ENCODE peak calls at places on chromosomes 5 and 9, in ten cellular contexts. One of them, this sample, is unnamed. For H3K9me3, the result is how much of the 10 kb centered on the place peaks cover.

GRCh38 chr5:8686707-8687106 is 817.8 kb downstream of the MTRR start:
- DNase-seq in Caco-2: no peak
- DNase-seq in body of pancreas: no peak
- DNase-seq in PC-9: no peak
- DNase-seq in left ventricle myocardium inferior: no peak
- DNase-seq in pancreas: no peak
- DNase-seq in IMR-90: peak
- DNase-seq in tibial artery: no peak
- DNase-seq in CD8-positive, alpha-beta T cell: no peak
- DNase-seq in tibial nerve: no peak
- DNase-seq in this sample: no peak

GRCh38 chr5:170752257-170753215 is 31.0 kb upstream of the GABRP start:
- DNase-seq in pancreas: peak
- DNase-seq in IMR-90: no peak
- DNase-seq in Caco-2: no peak
- DNase-seq in tibial nerve: no peak
- DNase-seq in tibial artery: no peak
- DNase-seq in PC-9: peak
- DNase-seq in left ventricle myocardium inferior: no peak
- DNase-seq in CD8-positive, alpha-beta T cell: no peak
- DNase-seq in body of pancreas: peak
- DNase-seq in this sample: no peak

GRCh38 chr5:125481506-125482455 is 735.3 kb upstream of the ZNF608 start:
- DNase-seq in pancreas: no peak
- DNase-seq in Caco-2: no peak
- DNase-seq in CD8-positive, alpha-beta T cell: no peak
- DNase-seq in PC-9: no peak
- DNase-seq in tibial nerve: no peak
- DNase-seq in left ventricle myocardium inferior: no peak
- DNase-seq in tibial artery: no peak
- DNase-seq in body of pancreas: no peak
- DNase-seq in IMR-90: no peak
- DNase-seq in this sample: peak

GRCh38 chr5:24065786-24066185 is 558.4 kb downstream of the PRDM9 start:
- DNase-seq in IMR-90: no peak
- DNase-seq in PC-9: no peak
- DNase-seq in pancreas: no peak
- DNase-seq in left ventricle myocardium inferior: no peak
- DNase-seq in body of pancreas: no peak
- DNase-seq in Caco-2: no peak
- DNase-seq in tibial nerve: no peak
- DNase-seq in CD8-positive, alpha-beta T cell: no peak
- DNase-seq in tibial artery: no peak
- DNase-seq in this sample: no peak

GRCh38 chr5:142677212-142677611 is 8.7 kb downstream of the FGF1 start:
- DNase-seq in CD8-positive, alpha-beta T cell: no peak
- DNase-seq in tibial nerve: no peak
- DNase-seq in tibial artery: no peak
- DNase-seq in IMR-90: peak
- DNase-seq in left ventricle myocardium inferior: no peak
- DNase-seq in PC-9: no peak
- DNase-seq in Caco-2: no peak
- DNase-seq in body of pancreas: no peak
- DNase-seq in pancreas: no peak
- DNase-seq in this sample: no peak

GRCh38 chr9:114017741-114018715 is 60.1 kb downstream of the AMBP start:
- DNase-seq in IMR-90: no peak
- DNase-seq in tibial artery: peak
- DNase-seq in left ventricle myocardium inferior: no peak
- DNase-seq in body of pancreas: peak
- DNase-seq in pancreas: no peak
- DNase-seq in Caco-2: no peak
- DNase-seq in tibial nerve: no peak
- DNase-seq in CD8-positive, alpha-beta T cell: no peak
- DNase-seq in PC-9: no peak
- DNase-seq in this sample: no peak

GRCh38 chr9:89923961-89924504 is 319.2 kb downstream of the GADD45G start:
- DNase-seq in body of pancreas: no peak
- DNase-seq in tibial artery: no peak
- DNase-seq in tibial nerve: no peak
- DNase-seq in pancreas: peak
- DNase-seq in IMR-90: no peak
- DNase-seq in left ventricle myocardium inferior: no peak
- DNase-seq in Caco-2: peak
- DNase-seq in CD8-positive, alpha-beta T cell: no peak
- DNase-seq in PC-9: no peak
- DNase-seq in this sample: no peak

GRCh38 chr5:119275873-119276214 is 80.0 kb upstream of the TNFAIP8 start:
- DNase-seq in pancreas: no peak
- DNase-seq in body of pancreas: no peak
- DNase-seq in IMR-90: no peak
- DNase-seq in tibial artery: no peak
- DNase-seq in CD8-positive, alpha-beta T cell: no peak
- DNase-seq in left ventricle myocardium inferior: no peak
- DNase-seq in Caco-2: no peak
- DNase-seq in PC-9: no peak
- DNase-seq in tibial nerve: no peak
- DNase-seq in this sample: no peak

GRCh38 chr9:26537211-26537610 is 355.4 kb downstream of the CAAP1 start:
- DNase-seq in IMR-90: no peak
- DNase-seq in CD8-positive, alpha-beta T cell: no peak
- DNase-seq in Caco-2: no peak
- DNase-seq in tibial nerve: no peak
- DNase-seq in pancreas: no peak
- DNase-seq in tibial artery: no peak
- DNase-seq in body of pancreas: no peak
- DNase-seq in PC-9: no peak
- DNase-seq in left ventricle myocardium inferior: no peak
- DNase-seq in this sample: no peak

GRCh38 chr5:158754018-158754514 is 345.6 kb downstream of the EBF1 start:
- DNase-seq in CD8-positive, alpha-beta T cell: no peak
- DNase-seq in pancreas: no peak
- DNase-seq in PC-9: no peak
- DNase-seq in tibial nerve: no peak
- DNase-seq in IMR-90: peak
- DNase-seq in tibial artery: no peak
- DNase-seq in Caco-2: no peak
- DNase-seq in body of pancreas: no peak
- DNase-seq in left ventricle myocardium inferior: no peak
- DNase-seq in this sample: no peak

GRCh38 chr5:158756873-158757272 is 342.8 kb downstream of the EBF1 start:
- DNase-seq in IMR-90: no peak
- DNase-seq in tibial artery: no peak
- DNase-seq in CD8-positive, alpha-beta T cell: no peak
- DNase-seq in tibial nerve: no peak
- DNase-seq in Caco-2: no peak
- DNase-seq in PC-9: no peak
- DNase-seq in pancreas: no peak
- DNase-seq in body of pancreas: no peak
- DNase-seq in left ventricle myocardium inferior: no peak
- DNase-seq in this sample: no peak

GRCh38 chr5:158753354-158753753 is 346.4 kb downstream of the EBF1 start:
- DNase-seq in tibial artery: no peak
- DNase-seq in left ventricle myocardium inferior: no peak
- DNase-seq in tibial nerve: no peak
- DNase-seq in PC-9: no peak
- DNase-seq in Caco-2: no peak
- DNase-seq in IMR-90: no peak
- DNase-seq in pancreas: no peak
- DNase-seq in CD8-positive, alpha-beta T cell: no peak
- DNase-seq in body of pancreas: no peak
- DNase-seq in this sample: no peak

GRCh38 chr5:158755971-158756370 is 343.7 kb downstream of the EBF1 start:
- DNase-seq in Caco-2: no peak
- DNase-seq in tibial artery: no peak
- DNase-seq in CD8-positive, alpha-beta T cell: no peak
- DNase-seq in IMR-90: no peak
- DNase-seq in tibial nerve: no peak
- DNase-seq in left ventricle myocardium inferior: no peak
- DNase-seq in PC-9: no peak
- DNase-seq in pancreas: no peak
- DNase-seq in body of pancreas: no peak
- DNase-seq in this sample: no peak

DNA sequence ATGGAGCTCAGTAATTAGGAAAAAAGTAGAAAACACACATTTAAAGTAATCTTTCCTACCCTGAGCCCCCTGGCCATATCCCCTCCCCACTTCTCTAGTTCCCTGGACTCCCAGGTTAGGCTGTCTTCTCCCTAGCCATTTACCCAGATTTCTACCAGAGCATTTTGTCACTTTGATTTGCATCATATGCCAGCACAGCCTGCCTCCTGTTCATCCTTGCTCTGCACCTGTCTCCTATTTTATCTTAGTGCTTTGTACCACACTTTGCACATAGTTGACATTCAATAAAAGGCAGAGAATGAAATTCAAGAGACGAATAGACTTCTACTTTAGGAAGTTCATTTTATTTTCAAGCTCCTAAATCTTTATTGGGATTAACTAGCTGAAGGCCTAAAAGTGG is 344.5 kb downstream of the EBF1 start:
- DNase-seq in CD8-positive, alpha-beta T cell: no peak
- DNase-seq in IMR-90: no peak
- DNase-seq in Caco-2: no peak
- DNase-seq in pancreas: no peak
- DNase-seq in tibial nerve: no peak
- DNase-seq in PC-9: no peak
- DNase-seq in body of pancreas: no peak
- DNase-seq in left ventricle myocardium inferior: no peak
- DNase-seq in tibial artery: no peak
- DNase-seq in this sample: no peak
- H3K9me3 ChIP-seq in CD8-positive, alpha-beta T cell: under half
- H3K9me3 ChIP-seq in IMR-90: under half
- H3K9me3 ChIP-seq in Caco-2: under half
- H3K9me3 ChIP-seq in pancreas: under half
- H3K9me3 ChIP-seq in tibial nerve: under half
- H3K9me3 ChIP-seq in PC-9: under half
- H3K9me3 ChIP-seq in body of pancreas: under half
- H3K9me3 ChIP-seq in left ventricle myocardium inferior: under half
- H3K9me3 ChIP-seq in tibial artery: under half
- H3K9me3 ChIP-seq in this sample: under half

GRCh38 chr9:124052401-124052800 is 40.8 kb downstream of the LHX2 start:
- DNase-seq in tibial artery: no peak
- DNase-seq in pancreas: no peak
- DNase-seq in CD8-positive, alpha-beta T cell: no peak
- DNase-seq in IMR-90: no peak
- DNase-seq in tibial nerve: no peak
- DNase-seq in PC-9: no peak
- DNase-seq in left ventricle myocardium inferior: no peak
- DNase-seq in Caco-2: no peak
- DNase-seq in body of pancreas: no peak
- DNase-seq in this sample: no peak

GRCh38 chr9:124050955-124051354 is 39.4 kb downstream of the LHX2 start:
- DNase-seq in tibial nerve: no peak
- DNase-seq in body of pancreas: no peak
- DNase-seq in pancreas: no peak
- DNase-seq in tibial artery: no peak
- DNase-seq in left ventricle myocardium inferior: no peak
- DNase-seq in CD8-positive, alpha-beta T cell: no peak
- DNase-seq in Caco-2: no peak
- DNase-seq in IMR-90: no peak
- DNase-seq in PC-9: no peak
- DNase-seq in this sample: no peak

GRCh38 chr9:124054671-124055212 is 43.2 kb downstream of the LHX2 start:
- DNase-seq in pancreas: no peak
- DNase-seq in body of pancreas: no peak
- DNase-seq in left ventricle myocardium inferior: no peak
- DNase-seq in tibial nerve: no peak
- DNase-seq in CD8-positive, alpha-beta T cell: no peak
- DNase-seq in Caco-2: no peak
- DNase-seq in tibial artery: no peak
- DNase-seq in PC-9: peak
- DNase-seq in IMR-90: peak
- DNase-seq in this sample: no peak
- TF ChIP-seq CTCF in pancreas: no peak
- TF ChIP-seq CTCF in body of pancreas: no peak
- TF ChIP-seq CTCF in left ventricle myocardium inferior: no peak
- TF ChIP-seq CTCF in tibial nerve: no peak
- TF ChIP-seq CTCF in CD8-positive, alpha-beta T cell: no peak
- TF ChIP-seq CTCF in Caco-2: no peak
- TF ChIP-seq CTCF in tibial artery: no peak
- TF ChIP-seq CTCF in PC-9: no peak
- TF ChIP-seq CTCF in IMR-90: no peak
- TF ChIP-seq CTCF in this sample: no peak

GRCh38 chr5:68333649-68334549 is 118.3 kb downstream of the PIK3R1 start:
- DNase-seq in left ventricle myocardium inferior: no peak
- DNase-seq in PC-9: peak
- DNase-seq in Caco-2: no peak
- DNase-seq in body of pancreas: no peak
- DNase-seq in tibial artery: no peak
- DNase-seq in tibial nerve: no peak
- DNase-seq in pancreas: no peak
- DNase-seq in IMR-90: peak
- DNase-seq in CD8-positive, alpha-beta T cell: no peak
- DNase-seq in this sample: no peak

GRCh38 chr5:68330564-68330963 is 115.0 kb downstream of the PIK3R1 start:
- DNase-seq in Caco-2: no peak
- DNase-seq in left ventricle myocardium inferior: no peak
- DNase-seq in CD8-positive, alpha-beta T cell: no peak
- DNase-seq in pancreas: no peak
- DNase-seq in IMR-90: peak
- DNase-seq in tibial nerve: no peak
- DNase-seq in tibial artery: no peak
- DNase-seq in body of pancreas: no peak
- DNase-seq in PC-9: no peak
- DNase-seq in this sample: no peak

GRCh38 chr5:68331202-68332108 is 115.9 kb downstream of the PIK3R1 start:
- DNase-seq in pancreas: no peak
- DNase-seq in IMR-90: peak
- DNase-seq in Caco-2: no peak
- DNase-seq in tibial nerve: no peak
- DNase-seq in CD8-positive, alpha-beta T cell: no peak
- DNase-seq in left ventricle myocardium inferior: no peak
- DNase-seq in body of pancreas: no peak
- DNase-seq in PC-9: no peak
- DNase-seq in tibial artery: no peak
- DNase-seq in this sample: no peak

GRCh38 chr5:68332546-68332945 is 117.0 kb downstream of the PIK3R1 start:
- DNase-seq in CD8-positive, alpha-beta T cell: no peak
- DNase-seq in left ventricle myocardium inferior: no peak
- DNase-seq in body of pancreas: no peak
- DNase-seq in Caco-2: no peak
- DNase-seq in tibial nerve: no peak
- DNase-seq in tibial artery: no peak
- DNase-seq in PC-9: no peak
- DNase-seq in pancreas: no peak
- DNase-seq in IMR-90: peak
- DNase-seq in this sample: no peak

GRCh38 chr5:68329554-68329953 is 114.0 kb downstream of the PIK3R1 start:
- DNase-seq in left ventricle myocardium inferior: no peak
- DNase-seq in Caco-2: no peak
- DNase-seq in tibial nerve: no peak
- DNase-seq in IMR-90: no peak
- DNase-seq in body of pancreas: no peak
- DNase-seq in PC-9: no peak
- DNase-seq in tibial artery: no peak
- DNase-seq in CD8-positive, alpha-beta T cell: no peak
- DNase-seq in pancreas: no peak
- DNase-seq in this sample: no peak
- H3K9me3 ChIP-seq in left ventricle myocardium inferior: under half
- H3K9me3 ChIP-seq in Caco-2: under half
- H3K9me3 ChIP-seq in tibial nerve: under half
- H3K9me3 ChIP-seq in IMR-90: under half
- H3K9me3 ChIP-seq in body of pancreas: under half
- H3K9me3 ChIP-seq in PC-9: under half
- H3K9me3 ChIP-seq in tibial artery: under half
- H3K9me3 ChIP-seq in CD8-positive, alpha-beta T cell: under half
- H3K9me3 ChIP-seq in pancreas: under half
- H3K9me3 ChIP-seq in this sample: under half

GRCh38 chr5:22734907-22735306 is 118.2 kb downstream of the CDH12 start:
- DNase-seq in CD8-positive, alpha-beta T cell: no peak
- DNase-seq in pancreas: no peak
- DNase-seq in PC-9: no peak
- DNase-seq in IMR-90: no peak
- DNase-seq in body of pancreas: no peak
- DNase-seq in Caco-2: no peak
- DNase-seq in tibial artery: no peak
- DNase-seq in left ventricle myocardium inferior: no peak
- DNase-seq in tibial nerve: no peak
- DNase-seq in this sample: no peak
- TF ChIP-seq CTCF in CD8-positive, alpha-beta T cell: no peak
- TF ChIP-seq CTCF in pancreas: no peak
- TF ChIP-seq CTCF in PC-9: no peak
- TF ChIP-seq CTCF in IMR-90: no peak
- TF ChIP-seq CTCF in body of pancreas: no peak
- TF ChIP-seq CTCF in Caco-2: no peak
- TF ChIP-seq CTCF in tibial artery: no peak
- TF ChIP-seq CTCF in left ventricle myocardium inferior: no peak
- TF ChIP-seq CTCF in tibial nerve: no peak
- TF ChIP-seq CTCF in this sample: no peak